ENCODE peak calls at places on chromosomes 3 and 15, in eight cellular contexts. V is smooth muscle cell of the brain vasculature; U is omental fat pad; X is iPS DF 6.9; D is CD8-positive, alpha-beta memory T cell; J is endodermal cell; G is ureter; B is left colon. L is an unnamed sample.
A peak's percentile ranks its signal among the peaks of the same experiment; 100 is the strongest.

GRCh38 chr15:57405133-57405532 is 28.8 kb downstream of the CGNL1 start:
- DNase-seq in G (no peak), X (no peak), V (no peak), U (no peak), B (no peak), D (no peak), J (no peak), L (no peak)

GRCh38 chr15:67085818-67086649 is 20.6 kb downstream of the SMAD3 start:
- DNase-seq in B (no peak), J (peak; percentile 72), V (no peak), U (no peak), G (no peak), X (no peak), D (no peak), L (no peak)

GRCh38 chr3:186042521-186043202 is 66.2 kb downstream of the ETV5 start:
- DNase-seq in V (no peak), D (no peak), G (no peak), X (no peak), J (no peak), B (no peak), U (no peak), L (no peak)

GRCh38 chr15:61195116-61196002 is 33.7 kb downstream of the RORA start:
- DNase-seq in B (no peak), V (no peak), D (no peak), U (no peak), X (no peak), J (peak; percentile 49), G (no peak), L (peak; percentile 51)

GRCh38 chr3:43872301-43872700 is 181.6 kb downstream of the ABHD5 start:
- DNase-seq in D (no peak), V (peak; percentile 53), B (no peak), J (peak; percentile 44), X (no peak), U (no peak), G (no peak), L (no peak)

GRCh38 chr3:37308247-37308646 is 133.9 kb upstream of the LRRFIP2 start:
- DNase-seq in V (no peak), B (no peak), G (no peak), U (no peak), D (no peak), J (no peak), X (no peak), L (peak; percentile 6)

GRCh38 chr3:138452491-138452890 is 18.1 kb downstream of the ESYT3 start:
- DNase-seq in J (peak; percentile 48), G (no peak), U (no peak), D (no peak), V (no peak), X (no peak), B (no peak), L (no peak)

GRCh38 chr3:4425707-4426106 is 41.4 kb downstream of the SUMF1 start:
- DNase-seq in G (no peak), J (no peak), V (no peak), B (no peak), X (no peak), D (no peak), U (no peak), L (no peak)

GRCh38 chr3:47012342-47013230 is 33.1 kb downstream of the NBEAL2 start:
- DNase-seq in G (peak; percentile 40), D (no peak), V (no peak), X (no peak), B (no peak), U (no peak), J (peak; percentile 52), L (no peak)

GRCh38 chr3:159764211-159765024 is 224.2 kb upstream of the IL12A start:
- DNase-seq in D (no peak), V (no peak), J (no peak), X (no peak), U (no peak), G (no peak), B (peak; percentile 63), L (no peak)

GRCh38 chr15:90558182-90558581 is 28.5 kb downstream of the CRTC3 start:
- DNase-seq in D (no peak), B (peak; percentile 62), J (no peak), V (no peak), G (no peak), U (no peak), X (no peak), L (no peak)

GRCh38 chr15:101187820-101188516 is 63.9 kb downstream of the CHSY1 start:
- DNase-seq in U (no peak), B (no peak), G (no peak), X (no peak), V (peak; percentile 73), J (peak; percentile 55), D (no peak), L (no peak)

GRCh38 chr3:140859592-140860336 is 81.9 kb upstream of the SLC25A36 start:
- DNase-seq in X (no peak), B (no peak), U (no peak), G (no peak), J (no peak), D (no peak), V (no peak), L (no peak)

GRCh38 chr3:27431116-27431515 is 53.1 kb downstream of the SLC4A7 start:
- DNase-seq in J (no peak), X (no peak), B (no peak), D (no peak), G (peak; percentile 45), V (peak; percentile 86), U (no peak), L (no peak)

GRCh38 chr3:104596551-104596950 is 770.2 kb upstream of the ALCAM start:
- DNase-seq in B (no peak), X (peak; percentile 31), V (peak; percentile 33), G (no peak), J (peak; percentile 51), U (no peak), D (no peak), L (no peak)